ENCODE peak calls at places on chromosomes 3 and 15, in seven cellular contexts. W is thoracic aorta, O is aorta, M is stomach, J is mucosa of descending colon, L is HCT116, Y is NT2/D1. C is an unnamed sample. For H3K4me1, the result is how much of the 10 kb centered on the place peaks cover.

GRCh38 chr3:42159147-42159546 is 68.0 kb downstream of the TRAK1 start:
- DNase-seq in W (no peak), O (no peak), M (no peak), J (no peak), L (no peak), Y (no peak), C (no peak)

GRCh38 chr3:119595639-119596329 is 1.9 kb upstream of the PLA1A start:
- DNase-seq in W (no peak), O (no peak), M (no peak), J (no peak), L (no peak), Y (no peak), C (no peak)

GRCh38 chr3:98259707-98260106 is 4.3 kb upstream of the OR5H6 start:
- DNase-seq in W (no peak), O (no peak), M (no peak), J (no peak), L (peak), Y (no peak), C (no peak)

GRCh38 chr3:196422976-196423781 is 9.0 kb downstream of the UBXN7 start:
- DNase-seq in W (no peak), O (peak), M (peak), J (peak), L (no peak), Y (no peak), C (no peak)

GRCh38 chr3:141393151-141394076 is 25.1 kb downstream of the ZBTB38 start:
- DNase-seq in W (no peak), O (no peak), M (no peak), J (no peak), L (no peak), Y (peak), C (no peak)

GRCh38 chr3:49020335-49021212 is 1.3 kb upstream of the NDUFAF3 start:
- DNase-seq in W (no peak), O (peak), M (peak), J (peak), L (no peak), Y (no peak), C (no peak)

GRCh38 chr15:47507221-47507985 is 209.9 kb upstream of the SEMA6D start:
- DNase-seq in W (no peak), O (no peak), M (no peak), J (no peak), L (no peak), Y (no peak), C (no peak)

GRCh38 chr3:98136631-98137030 is 6.1 kb downstream of the OR5H1 start:
- DNase-seq in W (no peak), O (no peak), M (no peak), J (no peak), L (no peak), Y (no peak), C (no peak)

GRCh38 chr15:31831596-31831995 is 198.7 kb upstream of the CHRNA7 start:
- DNase-seq in W (no peak), O (no peak), M (no peak), J (no peak), L (no peak), Y (no peak), C (no peak)

GRCh38 chr15:44654858-44655257 is 8.6 kb downstream of the SPG11 start:
- DNase-seq in W (no peak), O (no peak), M (no peak), J (no peak), L (no peak), Y (no peak), C (no peak)

GRCh38 chr3:105984837-105985236 is 116.0 kb upstream of the CBLB start:
- DNase-seq in W (no peak), O (no peak), M (no peak), J (no peak), L (no peak), Y (no peak), C (no peak)

GRCh38 chr3:141231923-141232861 is 567 bp downstream of the PXYLP1 start:
- DNase-seq in W (no peak), O (peak), M (peak), J (peak), L (no peak), Y (peak), C (peak)

GRCh38 chr3:11173828-11174465 is 19.7 kb downstream of the HRH1 start:
- DNase-seq in W (no peak), O (no peak), M (no peak), J (no peak), L (no peak), Y (no peak), C (no peak)

GRCh38 chr3:46184469-46184868 is 23.6 kb downstream of the CCR1 start:
- DNase-seq in W (no peak), O (no peak), M (no peak), J (no peak), L (peak), Y (no peak), C (no peak)

GRCh38 chr3:96748139-96748538 is 66.3 kb upstream of the EPHA6 start:
- DNase-seq in W (no peak), O (no peak), M (no peak), J (no peak), L (no peak), Y (no peak), C (no peak)

GRCh38 chr3:127590282-127590592 is 296 bp downstream of the TPRA1 start:
- DNase-seq in W (no peak), O (no peak), M (no peak), J (no peak), L (no peak), Y (no peak), C (no peak)

GRCh38 chr3:175526609-175527280 is 667.6 kb downstream of the NAALADL2 start:
- DNase-seq in W (no peak), O (no peak), M (no peak), J (no peak), L (no peak), Y (no peak), C (no peak)

GRCh38 chr3:141796436-141797166 is 33.4 kb downstream of the GRK7 start:
- DNase-seq in W (no peak), O (no peak), M (no peak), J (peak), L (no peak), Y (no peak), C (peak)

GRCh38 chr3:129310111-129310601 is 31.5 kb downstream of the HMCES start:
- DNase-seq in W (no peak), O (no peak), M (no peak), J (no peak), L (no peak), Y (no peak), C (no peak)

GRCh38 chr3:114213669-114214541 is 23.5 kb downstream of the ZNF80 start:
- DNase-seq in W (peak), O (no peak), M (no peak), J (no peak), L (no peak), Y (no peak), C (peak)

GRCh38 chr15:35206060-35206675 is 121.1 kb upstream of the NANOGP8 start:
- DNase-seq in W (no peak), O (no peak), M (no peak), J (no peak), L (peak), Y (no peak), C (no peak)

GRCh38 chr3:170233532-170233931 is 11.3 kb downstream of the PRKCI start:
- DNase-seq in W (no peak), O (no peak), M (peak), J (peak), L (no peak), Y (no peak), C (no peak)

GRCh38 chr15:57866149-57866736 is 159.7 kb downstream of the POLR2M start:
- DNase-seq in W (no peak), O (peak), M (peak), J (peak), L (peak), Y (peak), C (peak)

GRCh38 chr3:114856867-114857266 is 290.2 kb downstream of the ZBTB20 start:
- DNase-seq in W (no peak), O (no peak), M (no peak), J (no peak), L (no peak), Y (no peak), C (no peak)

GRCh38 chr3:78343221-78343620 is 1303.3 kb downstream of the ROBO2 start:
- DNase-seq in W (no peak), O (no peak), M (no peak), J (no peak), L (no peak), Y (no peak), C (no peak)

GRCh38 chr3:133464573-133464972 is 64.7 kb downstream of the BFSP2 start:
- DNase-seq in W (no peak), O (no peak), M (no peak), J (no peak), L (no peak), Y (no peak), C (no peak)

GRCh38 chr3:47444103-47444502 is 31.6 kb downstream of the SCAP start:
- DNase-seq in W (no peak), O (no peak), M (no peak), J (no peak), L (no peak), Y (no peak), C (no peak)

GRCh38 chr15:33160054-33160453 is 34.5 kb downstream of the FMN1 start:
- DNase-seq in W (no peak), O (no peak), M (no peak), J (no peak), L (no peak), Y (no peak), C (no peak)

GRCh38 chr3:37993811-37994638 is 3.4 kb downstream of the VILL start:
- DNase-seq in W (peak), O (peak), M (peak), J (peak), L (no peak), Y (no peak), C (peak)

GRCh38 chr15:101112336-101113113 is 139.3 kb downstream of the CHSY1 start:
- DNase-seq in W (no peak), O (peak), M (no peak), J (no peak), L (no peak), Y (no peak), C (no peak)

DNA sequence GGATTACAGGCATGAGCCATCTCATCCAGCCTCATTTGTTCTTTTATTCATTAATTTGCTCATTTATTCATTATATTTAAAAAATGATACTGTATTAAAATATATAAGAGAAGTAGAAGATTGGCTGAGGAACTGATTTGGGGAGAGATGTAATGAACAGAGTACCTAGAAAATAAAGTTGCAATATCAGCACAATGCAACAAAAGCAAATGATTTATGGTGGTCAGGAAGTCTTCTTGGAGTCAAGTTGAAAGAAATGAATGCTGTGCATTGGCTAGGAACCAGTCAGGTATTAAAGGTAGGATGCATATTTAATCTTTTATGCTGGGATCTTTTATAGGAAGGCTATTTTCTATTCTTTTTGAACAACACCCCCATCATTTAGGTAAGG is 152.2 kb downstream of the C3orf38 start:
- DNase-seq in W (no peak), O (no peak), M (no peak), J (no peak), L (no peak), Y (no peak), C (no peak)
- H3K4me1 ChIP-seq in W (under half), O (under half), M (under half), J (under half), L (under half), Y (under half), C (under half)

DNA sequence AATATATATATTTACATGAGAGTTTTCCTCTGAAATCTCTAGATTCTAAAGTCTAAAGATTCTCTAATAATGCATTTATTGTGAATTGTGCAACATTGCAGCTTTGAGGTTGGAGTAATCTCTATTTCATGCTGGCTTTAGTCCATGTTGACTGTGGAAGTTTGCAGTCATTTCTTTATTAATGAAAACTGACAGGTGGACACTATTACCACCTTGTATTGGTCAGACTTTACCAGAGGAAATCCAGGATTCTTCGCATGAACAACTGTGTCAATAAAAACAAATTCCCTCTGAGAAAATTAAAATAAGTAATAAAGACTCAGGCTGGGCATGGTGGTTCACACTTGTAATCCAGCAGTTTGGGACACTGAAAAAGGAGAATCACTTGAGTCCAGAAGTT is 274.1 kb downstream of the SHQ1 start:
- DNase-seq in W (no peak), O (no peak), M (no peak), J (no peak), L (no peak), Y (no peak), C (no peak)
- H3K4me1 ChIP-seq in W (under half), O (under half), M (under half), J (under half), L (under half), Y (under half), C (under half)

GRCh38 chr15:90039996-90040395 is 38.9 kb downstream of the ZNF710 start:
- DNase-seq in W (no peak), O (no peak), M (no peak), J (peak), L (no peak), Y (no peak), C (no peak)

GRCh38 chr15:90037961-90038633 is 37.0 kb downstream of the ZNF710 start:
- DNase-seq in W (no peak), O (no peak), M (no peak), J (peak), L (no peak), Y (no peak), C (peak)

GRCh38 chr15:90042766-90043525 is 41.8 kb downstream of the ZNF710 start:
- DNase-seq in W (no peak), O (peak), M (no peak), J (peak), L (no peak), Y (no peak), C (no peak)

GRCh38 chr15:90038639-90039095 is 37.5 kb downstream of the ZNF710 start:
- DNase-seq in W (no peak), O (no peak), M (no peak), J (peak), L (no peak), Y (no peak), C (no peak)

DNA sequence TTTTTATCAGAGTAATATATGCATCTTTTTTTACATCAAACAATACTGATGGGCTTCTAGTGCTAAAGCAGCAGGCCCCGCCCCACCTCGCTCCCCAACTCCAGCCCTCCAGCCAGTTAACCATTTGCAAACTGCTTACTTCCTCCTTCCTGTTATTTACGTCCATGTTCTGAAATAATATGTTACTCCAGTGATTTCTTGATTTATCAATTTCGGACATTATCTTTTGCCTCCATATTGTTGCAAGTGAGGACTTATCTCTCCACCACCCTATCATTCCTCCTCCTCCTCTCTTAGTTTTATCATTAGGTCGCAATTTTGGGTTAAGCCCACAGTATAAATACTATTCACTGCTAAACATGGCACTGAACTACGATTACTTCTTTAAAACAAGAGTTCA is 39.5 kb downstream of the ZNF710 start:
- DNase-seq in W (no peak), O (no peak), M (no peak), J (peak), L (no peak), Y (no peak), C (no peak)
- H3K4me1 ChIP-seq in W (under half), O (under half), M (half or more), J (under half), L (under half), Y (under half), C (under half)

GRCh38 chr3:188979669-188980311 is 192.0 kb upstream of the TPRG1 start:
- DNase-seq in W (no peak), O (no peak), M (no peak), J (no peak), L (no peak), Y (no peak), C (no peak)

GRCh38 chr3:188976407-188976806 is 195.4 kb upstream of the TPRG1 start:
- DNase-seq in W (no peak), O (no peak), M (no peak), J (no peak), L (no peak), Y (no peak), C (no peak)

GRCh38 chr3:188975612-188976314 is 196.0 kb upstream of the TPRG1 start:
- DNase-seq in W (no peak), O (no peak), M (no peak), J (no peak), L (no peak), Y (no peak), C (no peak)

GRCh38 chr3:188979236-188979635 is 192.5 kb upstream of the TPRG1 start:
- DNase-seq in W (no peak), O (no peak), M (no peak), J (no peak), L (no peak), Y (no peak), C (no peak)

DNA sequence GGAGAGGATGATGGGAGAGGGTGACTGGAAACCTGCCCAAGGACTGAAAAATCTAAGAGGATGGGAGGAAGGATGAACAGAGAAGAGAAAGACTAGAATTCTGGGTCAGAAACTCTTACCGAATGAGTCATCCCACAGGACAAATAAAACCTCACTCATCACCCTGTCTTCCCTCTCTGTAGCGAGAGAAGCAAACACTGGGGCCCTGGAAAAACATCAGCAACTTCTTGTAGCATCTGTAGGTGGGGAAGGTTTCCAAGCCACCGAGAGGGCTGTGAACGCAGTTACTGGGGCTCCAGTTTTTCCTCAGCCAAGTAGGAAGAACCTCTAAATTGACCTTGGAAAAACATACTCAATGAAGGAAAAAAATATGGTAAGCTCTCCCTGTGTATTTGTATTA is 193.0 kb upstream of the TPRG1 start:
- DNase-seq in W (no peak), O (no peak), M (no peak), J (no peak), L (no peak), Y (no peak), C (no peak)
- H3K4me1 ChIP-seq in W (under half), O (under half), M (under half), J (under half), L (under half), Y (under half), C (under half)

GRCh38 chr15:85494035-85494793 is 113.8 kb downstream of the AKAP13 start:
- DNase-seq in W (no peak), O (no peak), M (no peak), J (no peak), L (peak), Y (no peak), C (peak)

GRCh38 chr15:85495096-85495495 is 114.7 kb downstream of the AKAP13 start:
- DNase-seq in W (no peak), O (no peak), M (no peak), J (no peak), L (no peak), Y (no peak), C (no peak)

GRCh38 chr15:85491663-85492062 is 111.3 kb downstream of the AKAP13 start:
- DNase-seq in W (no peak), O (no peak), M (no peak), J (no peak), L (no peak), Y (no peak), C (no peak)

GRCh38 chr15:85495542-85495941 is 115.1 kb downstream of the AKAP13 start:
- DNase-seq in W (no peak), O (no peak), M (no peak), J (no peak), L (no peak), Y (no peak), C (no peak)

DNA sequence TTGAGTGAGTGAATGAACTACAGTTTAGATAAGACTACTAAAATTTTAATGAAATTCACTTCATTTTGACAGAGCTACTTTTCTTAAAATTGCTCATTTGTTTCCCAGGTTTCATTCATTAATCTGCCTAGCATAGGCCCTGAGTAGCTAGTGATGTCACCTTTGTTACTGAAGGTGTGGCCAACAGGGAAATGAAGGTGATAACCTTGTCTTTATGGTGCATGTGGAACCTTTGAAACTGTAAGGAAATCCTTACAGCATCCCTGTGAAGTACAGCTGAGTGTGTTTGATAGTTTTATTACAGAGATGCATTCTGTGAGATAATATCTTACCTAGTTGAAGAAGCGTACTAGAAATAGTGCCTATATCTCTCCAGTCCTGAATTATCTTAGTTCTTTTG is 112.9 kb downstream of the AKAP13 start:
- DNase-seq in W (no peak), O (no peak), M (no peak), J (no peak), L (no peak), Y (no peak), C (no peak)
- H3K4me1 ChIP-seq in W (under half), O (under half), M (half or more), J (under half), L (under half), Y (under half), C (half or more)

GRCh38 chr3:124999897-125000296 is 55.9 kb downstream of the HEG1 start:
- DNase-seq in W (no peak), O (no peak), M (no peak), J (no peak), L (no peak), Y (no peak), C (no peak)
- H3K4me1 ChIP-seq in W (under half), O (under half), M (half or more), J (under half), L (under half), Y (under half), C (under half)

GRCh38 chr3:14434105-14434504 is 31.7 kb downstream of the SLC6A6 start:
- DNase-seq in W (no peak), O (no peak), M (peak), J (no peak), L (no peak), Y (no peak), C (peak)
- H3K4me1 ChIP-seq in W (half or more), O (under half), M (half or more), J (under half), L (half or more), Y (under half), C (half or more)

DNA sequence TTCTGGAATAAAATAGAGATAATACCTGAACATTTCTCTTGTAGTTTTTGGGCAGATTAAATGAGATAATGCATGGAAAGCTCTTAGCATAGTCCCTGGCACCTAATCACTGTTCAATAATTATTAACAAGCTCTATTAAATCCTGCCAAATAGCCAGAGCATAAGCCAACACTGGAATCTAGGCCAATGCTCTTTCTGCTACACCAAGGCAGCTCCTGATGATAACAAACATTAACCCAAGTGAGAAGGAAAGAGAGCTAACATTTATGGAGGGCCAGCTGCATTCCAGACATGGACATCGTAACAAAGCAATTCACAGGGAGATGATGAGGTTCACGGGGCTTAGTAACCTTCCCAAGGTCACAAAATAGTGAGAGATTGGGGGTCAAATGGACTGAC is 23.3 kb downstream of the LARP6 start:
- DNase-seq in W (no peak), O (no peak), M (peak), J (no peak), L (no peak), Y (no peak), C (no peak)
- H3K4me1 ChIP-seq in W (under half), O (under half), M (half or more), J (under half), L (under half), Y (under half), C (under half)

C was measured in CD4-positive, alpha-beta memory T cell.